ENCODE peak calls at places on chromosome 13, in eight cellular contexts. One of them, this sample, is unnamed.

GRCh38 chr13:74006666-74007065 is 127.5 kb downstream of the KLF12 start:
- DNase-seq in ovary: no peak
- DNase-seq in lower leg skin: no peak
- DNase-seq in A549: no peak
- DNase-seq in Peyer's patch: no peak
- DNase-seq in K562: no peak
- DNase-seq in IMR-90: no peak
- DNase-seq in prostate gland: no peak
- DNase-seq in this sample: no peak

GRCh38 chr13:112721198-112722104 is 31.6 kb downstream of the ATP11A start:
- DNase-seq in ovary: no peak
- DNase-seq in lower leg skin: no peak
- DNase-seq in A549: no peak
- DNase-seq in Peyer's patch: peak; percentile 46
- DNase-seq in K562: no peak
- DNase-seq in IMR-90: no peak
- DNase-seq in prostate gland: no peak
- DNase-seq in this sample: no peak

GRCh38 chr13:95403349-95404140 is 102.3 kb upstream of the ABCC4 start:
- DNase-seq in ovary: no peak
- DNase-seq in lower leg skin: no peak
- DNase-seq in A549: no peak
- DNase-seq in Peyer's patch: no peak
- DNase-seq in K562: no peak
- DNase-seq in IMR-90: no peak
- DNase-seq in prostate gland: no peak
- DNase-seq in this sample: no peak

GRCh38 chr13:77139311-77139710 is 112.4 kb upstream of the FBXL3 start:
- DNase-seq in ovary: no peak
- DNase-seq in lower leg skin: no peak
- DNase-seq in A549: no peak
- DNase-seq in Peyer's patch: no peak
- DNase-seq in K562: no peak
- DNase-seq in IMR-90: peak; percentile 55
- DNase-seq in prostate gland: no peak
- DNase-seq in this sample: no peak

GRCh38 chr13:113625965-113626661 is 31.9 kb downstream of the ATP4B start:
- DNase-seq in ovary: no peak
- DNase-seq in lower leg skin: no peak
- DNase-seq in A549: no peak
- DNase-seq in Peyer's patch: peak; percentile 20
- DNase-seq in K562: no peak
- DNase-seq in IMR-90: peak; percentile 50
- DNase-seq in prostate gland: no peak
- DNase-seq in this sample: no peak

GRCh38 chr13:50998326-50998725 is 88.7 kb downstream of the RNASEH2B start:
- DNase-seq in ovary: no peak
- DNase-seq in lower leg skin: no peak
- DNase-seq in A549: no peak
- DNase-seq in Peyer's patch: no peak
- DNase-seq in K562: no peak
- DNase-seq in IMR-90: no peak
- DNase-seq in prostate gland: no peak
- DNase-seq in this sample: no peak

GRCh38 chr13:101049166-101049850 is 367.0 kb downstream of the NALCN start:
- DNase-seq in ovary: no peak
- DNase-seq in lower leg skin: no peak
- DNase-seq in A549: no peak
- DNase-seq in Peyer's patch: no peak
- DNase-seq in K562: no peak
- DNase-seq in IMR-90: no peak
- DNase-seq in prostate gland: no peak
- DNase-seq in this sample: no peak

GRCh38 chr13:79935121-79935520 is 405.8 kb downstream of the SPRY2 start:
- DNase-seq in ovary: no peak
- DNase-seq in lower leg skin: no peak
- DNase-seq in A549: no peak
- DNase-seq in Peyer's patch: no peak
- DNase-seq in K562: no peak
- DNase-seq in IMR-90: peak; percentile 20
- DNase-seq in prostate gland: no peak
- DNase-seq in this sample: no peak

GRCh38 chr13:39484506-39485313 is 118.3 kb downstream of the LHFPL6 start:
- DNase-seq in ovary: no peak
- DNase-seq in lower leg skin: no peak
- DNase-seq in A549: no peak
- DNase-seq in Peyer's patch: no peak
- DNase-seq in K562: no peak
- DNase-seq in IMR-90: peak; percentile 77
- DNase-seq in prostate gland: no peak
- DNase-seq in this sample: no peak

GRCh38 chr13:59424661-59425060 is 739.1 kb downstream of the DIAPH3 start:
- DNase-seq in ovary: no peak
- DNase-seq in lower leg skin: no peak
- DNase-seq in A549: no peak
- DNase-seq in Peyer's patch: no peak
- DNase-seq in K562: no peak
- DNase-seq in IMR-90: peak; percentile 69
- DNase-seq in prostate gland: no peak
- DNase-seq in this sample: no peak

GRCh38 chr13:35926859-35927530 is 204.2 kb downstream of the DCLK1 start:
- DNase-seq in ovary: no peak
- DNase-seq in lower leg skin: peak; percentile 64
- DNase-seq in A549: no peak
- DNase-seq in Peyer's patch: no peak
- DNase-seq in K562: no peak
- DNase-seq in IMR-90: peak; percentile 30
- DNase-seq in prostate gland: no peak
- DNase-seq in this sample: no peak

DNA sequence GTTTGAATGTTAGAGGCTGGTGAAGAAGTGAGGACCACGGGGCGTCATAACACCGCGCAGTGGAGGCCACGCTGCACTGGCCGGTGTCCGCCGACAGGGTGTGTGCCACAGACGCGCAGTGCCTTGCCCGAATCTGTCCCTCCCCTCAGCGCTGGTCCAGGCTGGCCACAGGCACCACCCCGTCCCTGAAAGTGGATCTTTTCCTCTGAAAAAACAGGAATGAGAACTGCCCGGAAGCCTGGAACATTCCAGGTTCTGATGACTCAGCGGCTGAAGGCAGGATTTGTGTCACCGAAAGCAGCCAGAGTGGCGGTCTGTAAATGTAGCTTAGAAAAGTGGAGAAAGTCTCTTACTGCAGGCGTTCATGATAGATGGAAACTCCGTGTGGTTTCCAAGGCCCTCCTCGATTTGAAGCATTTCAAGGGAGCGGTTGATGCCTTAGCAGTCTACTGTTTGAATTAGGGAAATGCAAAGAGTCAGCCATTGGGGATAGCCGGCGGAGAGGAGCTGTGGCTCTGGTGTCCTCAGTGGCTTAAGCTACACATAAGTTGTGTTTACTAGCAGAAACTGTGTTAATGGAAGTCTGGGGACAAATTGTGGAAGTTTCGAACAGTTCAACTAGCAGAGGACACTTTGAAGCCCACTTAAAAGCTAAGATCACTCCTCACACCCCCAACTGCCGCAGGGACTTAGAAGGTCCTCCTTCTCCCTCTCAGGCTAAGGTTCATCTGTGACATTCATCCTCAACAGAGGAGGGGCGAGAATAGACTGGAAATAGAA is 70.8 kb downstream of the NUFIP1 start:
- DNase-seq in ovary: peak; percentile 89
- DNase-seq in lower leg skin: peak; percentile 97
- DNase-seq in A549: no peak
- DNase-seq in Peyer's patch: peak; percentile 90
- DNase-seq in K562: peak; percentile 73
- DNase-seq in IMR-90: peak; percentile 97
- DNase-seq in prostate gland: peak; percentile 83
- DNase-seq in this sample: peak; percentile 87
- TF ChIP-seq POLR2A in ovary: peak; percentile 12
- TF ChIP-seq POLR2A in lower leg skin: no peak
- TF ChIP-seq POLR2A in A549: peak; percentile 47
- TF ChIP-seq POLR2A in Peyer's patch: peak; percentile 31
- TF ChIP-seq POLR2A in K562: peak; percentile 55
- TF ChIP-seq POLR2A in IMR-90: peak; percentile 9
- TF ChIP-seq POLR2A in prostate gland: no peak
- TF ChIP-seq POLR2A in this sample: no peak

GRCh38 chr13:29817604-29818378 is 32.6 kb downstream of the UBL3 start:
- DNase-seq in ovary: no peak
- DNase-seq in lower leg skin: no peak
- DNase-seq in A549: no peak
- DNase-seq in Peyer's patch: no peak
- DNase-seq in K562: no peak
- DNase-seq in IMR-90: peak; percentile 23
- DNase-seq in prostate gland: no peak
- DNase-seq in this sample: no peak
- H3K4me3 ChIP-seq in ovary: no peak overlapping the region
- H3K4me3 ChIP-seq in lower leg skin: no peak overlapping the region
- H3K4me3 ChIP-seq in A549: no peak overlapping the region
- H3K4me3 ChIP-seq in Peyer's patch: no peak overlapping the region
- H3K4me3 ChIP-seq in K562: no peak overlapping the region
- H3K4me3 ChIP-seq in IMR-90: no peak overlapping the region
- H3K4me3 ChIP-seq in prostate gland: no peak overlapping the region
- H3K4me3 ChIP-seq in this sample: no peak overlapping the region

GRCh38 chr13:106919638-106920037 is 351.7 kb upstream of the ARGLU1 start:
- DNase-seq in ovary: peak; percentile 21
- DNase-seq in lower leg skin: no peak
- DNase-seq in A549: no peak
- DNase-seq in Peyer's patch: no peak
- DNase-seq in K562: no peak
- DNase-seq in IMR-90: no peak
- DNase-seq in prostate gland: no peak
- DNase-seq in this sample: no peak
- TF ChIP-seq POLR2A in ovary: no peak
- TF ChIP-seq POLR2A in lower leg skin: no peak
- TF ChIP-seq POLR2A in A549: no peak
- TF ChIP-seq POLR2A in Peyer's patch: no peak
- TF ChIP-seq POLR2A in K562: no peak
- TF ChIP-seq POLR2A in IMR-90: no peak
- TF ChIP-seq POLR2A in prostate gland: no peak
- TF ChIP-seq POLR2A in this sample: no peak

GRCh38 chr13:20495087-20496023 is 30.3 kb downstream of the CRYL1 start:
- DNase-seq in ovary: peak; percentile 67
- DNase-seq in lower leg skin: peak; percentile 84
- DNase-seq in A549: peak; percentile 65
- DNase-seq in Peyer's patch: no peak
- DNase-seq in K562: peak; percentile 50
- DNase-seq in IMR-90: peak; percentile 72
- DNase-seq in prostate gland: peak; percentile 67
- DNase-seq in this sample: peak; percentile 65
- H3K4me3 ChIP-seq in ovary: no peak overlapping the region
- H3K4me3 ChIP-seq in lower leg skin: no peak overlapping the region
- H3K4me3 ChIP-seq in A549: no peak overlapping the region
- H3K4me3 ChIP-seq in Peyer's patch: no peak overlapping the region
- H3K4me3 ChIP-seq in K562: no peak overlapping the region
- H3K4me3 ChIP-seq in IMR-90: no peak overlapping the region
- H3K4me3 ChIP-seq in prostate gland: no peak overlapping the region
- H3K4me3 ChIP-seq in this sample: no peak overlapping the region

GRCh38 chr13:32582991-32583390 is 3.3 kb upstream of the PDS5B start:
- DNase-seq in ovary: no peak
- DNase-seq in lower leg skin: no peak
- DNase-seq in A549: no peak
- DNase-seq in Peyer's patch: no peak
- DNase-seq in K562: no peak
- DNase-seq in IMR-90: no peak
- DNase-seq in prostate gland: no peak
- DNase-seq in this sample: no peak

GRCh38 chr13:32585625-32586021 is 629 bp upstream of the PDS5B start:
- DNase-seq in ovary: peak; percentile 21
- DNase-seq in lower leg skin: no peak
- DNase-seq in A549: no peak
- DNase-seq in Peyer's patch: no peak
- DNase-seq in K562: no peak
- DNase-seq in IMR-90: no peak
- DNase-seq in prostate gland: peak; percentile 8
- DNase-seq in this sample: no peak

GRCh38 chr13:32587774-32588165 is 1.5 kb downstream of the PDS5B start:
- DNase-seq in ovary: no peak
- DNase-seq in lower leg skin: no peak
- DNase-seq in A549: no peak
- DNase-seq in Peyer's patch: no peak
- DNase-seq in K562: no peak
- DNase-seq in IMR-90: peak; percentile 30
- DNase-seq in prostate gland: no peak
- DNase-seq in this sample: no peak

GRCh38 chr13:32587014-32587773 is 942 bp downstream of the PDS5B start:
- DNase-seq in ovary: peak; percentile 80
- DNase-seq in lower leg skin: peak; percentile 92
- DNase-seq in A549: peak; percentile 38
- DNase-seq in Peyer's patch: peak; percentile 72
- DNase-seq in K562: peak; percentile 65
- DNase-seq in IMR-90: peak; percentile 62
- DNase-seq in prostate gland: peak; percentile 79
- DNase-seq in this sample: peak; percentile 66

DNA sequence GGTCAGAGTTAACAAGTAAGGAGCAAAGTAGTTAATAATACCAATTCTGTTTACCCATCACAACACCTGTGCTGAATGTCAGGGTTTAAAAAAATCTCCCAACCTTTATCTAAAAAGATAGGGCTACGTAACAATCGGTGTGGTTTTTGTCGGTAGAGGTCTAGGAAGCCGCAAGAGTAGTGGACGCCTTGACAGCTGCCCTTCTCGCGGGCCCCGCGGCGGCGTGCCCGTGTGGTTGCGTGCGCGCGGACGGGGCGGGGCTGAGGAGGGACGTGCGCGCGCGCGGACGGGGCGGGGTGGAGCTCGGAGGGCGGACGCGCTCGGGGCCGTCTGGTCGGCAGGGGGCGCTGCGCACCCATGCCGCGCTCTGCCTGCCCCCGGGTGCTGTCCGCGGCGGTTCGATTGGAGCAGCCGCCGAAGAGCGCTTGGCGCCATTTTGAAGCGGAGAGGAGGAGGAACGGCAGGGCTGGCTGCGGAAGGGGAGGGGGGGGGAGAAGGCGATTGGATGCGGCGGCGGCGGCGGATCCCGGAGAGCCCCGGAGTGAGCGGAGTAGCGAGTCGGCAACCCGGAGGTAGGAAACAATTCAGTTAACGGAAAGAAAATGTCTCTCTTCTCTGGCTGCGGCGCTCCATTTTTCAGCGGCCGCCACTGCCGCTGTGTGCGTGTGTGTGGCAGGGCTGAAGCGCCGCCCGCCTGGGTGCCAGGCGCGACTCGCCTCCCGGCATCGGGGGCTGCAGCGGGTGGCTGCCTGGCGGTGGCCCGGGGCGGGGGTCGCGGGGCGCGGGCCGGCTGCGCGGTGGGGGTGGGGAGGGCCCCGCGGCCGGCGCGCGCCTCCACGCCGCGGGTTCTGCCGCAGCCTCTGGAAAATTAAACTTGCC is at the start of gene PDS5B:
- DNase-seq in ovary: peak; percentile 93
- DNase-seq in lower leg skin: peak; percentile 98
- DNase-seq in A549: peak; percentile 89
- DNase-seq in Peyer's patch: peak; percentile 97
- DNase-seq in K562: peak; percentile 90
- DNase-seq in IMR-90: peak; percentile 92
- DNase-seq in prostate gland: peak; percentile 95
- DNase-seq in this sample: peak; percentile 95
- TF ChIP-seq POLR2A in ovary: peak; percentile 11
- TF ChIP-seq POLR2A in lower leg skin: no peak
- TF ChIP-seq POLR2A in A549: no peak
- TF ChIP-seq POLR2A in Peyer's patch: peak; percentile 29
- TF ChIP-seq POLR2A in K562: peak; percentile 68
- TF ChIP-seq POLR2A in IMR-90: no peak
- TF ChIP-seq POLR2A in prostate gland: peak; percentile 66
- TF ChIP-seq POLR2A in this sample: no peak